ENCODE peak calls at places on chromosomes 3 and 15, in ten cellular contexts. T, Q, X, D, Y, S, C, A, I and M are unnamed samples.

GRCh38 chr15:63775303-63775702 is 58.4 kb downstream of the HERC1 start:
- DNase-seq in X (no peak), Y (no peak), I (no peak), Q (no peak), T (no peak), S (no peak), D (no peak), A (no peak), C (no peak), M (no peak)

GRCh38 chr3:19526071-19526470 is 377.8 kb downstream of the KCNH8 start:
- DNase-seq in I (no peak), X (no peak), C (no peak), Y (no peak), A (no peak), S (no peak), D (no peak), Q (no peak), T (no peak), M (no peak)

GRCh38 chr3:50003216-50003615 is 63.3 kb downstream of the RBM6 start:
- DNase-seq in I (no peak), D (peak; percentile 22), A (no peak), Y (no peak), S (no peak), T (no peak), Q (no peak), C (no peak), X (no peak), M (no peak)

GRCh38 chr3:156135921-156136655 is 15.7 kb downstream of the KCNAB1 start:
- DNase-seq in C (no peak), X (no peak), T (no peak), S (no peak), I (no peak), D (no peak), Q (no peak), A (no peak), Y (no peak), M (peak; percentile 2)

GRCh38 chr3:24508423-24508839 is 13.8 kb upstream of the THRB start:
- DNase-seq in D (peak; percentile 64), C (no peak), Q (no peak), Y (no peak), A (no peak), X (no peak), I (no peak), T (no peak), S (peak; percentile 1), M (no peak)

GRCh38 chr3:6860911-6861330 is at the start of gene GRM7:
- DNase-seq in Y (no peak), Q (no peak), T (no peak), C (no peak), I (no peak), X (no peak), D (no peak), S (no peak), A (no peak), M (peak; percentile 46)

GRCh38 chr3:13040381-13041074 is 32.7 kb downstream of the IQSEC1 start:
- DNase-seq in I (no peak), T (no peak), Q (no peak), S (peak; percentile 44), Y (peak; percentile 50), X (no peak), D (no peak), C (no peak), A (no peak), M (no peak)

GRCh38 chr3:160245261-160245800 is 20.1 kb downstream of the C3orf80 start:
- DNase-seq in X (no peak), D (no peak), Y (no peak), Q (no peak), T (no peak), S (no peak), I (no peak), A (no peak), C (no peak), M (no peak)

GRCh38 chr3:10758304-10759037 is 57.6 kb upstream of the SLC6A11 start:
- DNase-seq in C (peak; percentile 4), D (peak; percentile 84), S (peak; percentile 66), X (peak; percentile 88), Y (peak; percentile 27), T (peak; percentile 78), A (peak; percentile 70), I (peak; percentile 33), Q (peak; percentile 20), M (peak; percentile 23)

GRCh38 chr3:29486087-29486486 is 205.2 kb downstream of the RBMS3 start:
- DNase-seq in Y (no peak), D (peak; percentile 94), I (no peak), C (no peak), A (no peak), S (no peak), T (no peak), Q (no peak), X (peak; percentile 36), M (no peak)

GRCh38 chr15:56042523-56042922 is 49.1 kb upstream of the NEDD4 start:
- DNase-seq in A (no peak), T (no peak), I (no peak), S (no peak), Q (no peak), C (no peak), Y (no peak), X (no peak), D (no peak), M (no peak)

GRCh38 chr3:193939527-193939926 is 196.4 kb upstream of the HES1 start:
- DNase-seq in C (no peak), Q (no peak), Y (no peak), I (no peak), T (no peak), X (no peak), S (no peak), D (no peak), A (no peak), M (no peak)

GRCh38 chr3:14841836-14842235 is 23.1 kb downstream of the FGD5 start:
- DNase-seq in Y (no peak), A (no peak), T (peak; percentile 47), I (no peak), D (no peak), X (no peak), C (no peak), Q (no peak), S (no peak), M (no peak)

GRCh38 chr3:32946973-32947372 is 4.5 kb upstream of the CCR4 start:
- DNase-seq in D (no peak), X (no peak), Y (no peak), C (no peak), T (no peak), Q (no peak), I (no peak), A (no peak), S (no peak), M (no peak)

GRCh38 chr3:186465508-186465907 is 78.7 kb downstream of the CRYGS start:
- DNase-seq in A (no peak), S (no peak), X (no peak), I (no peak), T (no peak), D (no peak), Y (no peak), C (no peak), Q (no peak), M (no peak)

GRCh38 chr15:28098766-28099554 is at the start of gene OCA2:
- DNase-seq in X (peak; percentile 74), Q (peak; percentile 71), D (peak; percentile 47), S (peak; percentile 32), A (peak; percentile 56), T (peak; percentile 90), C (peak; percentile 47), Y (peak; percentile 62), I (peak; percentile 61), M (no peak)

GRCh38 chr15:77546050-77546501 is 86.6 kb downstream of the LINGO1 start:
- DNase-seq in A (no peak), Y (no peak), I (peak; percentile 45), S (peak; percentile 70), X (peak; percentile 87), Q (no peak), T (no peak), C (no peak), D (peak; percentile 94), M (no peak)